ENCODE peak calls at places on chromosome 5, in six cellular contexts. K is H4; C is RWPE2; W is CD8-positive, alpha-beta T cell; X is stimulated activated CD4-positive, alpha-beta T cell treated with anti-CD3 and anti-CD28 coated beads, Interleukin-1b, Interleukin-23, amount 100 ng/mL, for 1 hour; L is AG08396. Q is an unnamed sample.

GRCh38 chr5:150590979-150591411 is 49.5 kb upstream of the SYNPO start:
- DNase-seq in K (no peak), C (peak; percentile 61), W (no peak), X (no peak), L (no peak), Q (no peak)

GRCh38 chr5:154947778-154948177 is 6.9 kb downstream of the MRPL22 start:
- DNase-seq in K (no peak), C (no peak), W (no peak), X (no peak), L (no peak), Q (no peak)

GRCh38 chr5:142356318-142356715 is 31.5 kb upstream of the SPRY4 start:
- DNase-seq in K (no peak), C (no peak), W (no peak), X (no peak), L (no peak), Q (no peak)

GRCh38 chr5:103487253-103487652 is 75.3 kb downstream of the NUDT12 start:
- DNase-seq in K (peak; percentile 72), C (no peak), W (no peak), X (no peak), L (no peak), Q (no peak)

GRCh38 chr5:88743231-88743879 is 139.6 kb downstream of the MEF2C start:
- DNase-seq in K (peak; percentile 29), C (no peak), W (no peak), X (no peak), L (no peak), Q (no peak)

GRCh38 chr5:6391151-6391550 is 12.8 kb upstream of the MED10 start:
- DNase-seq in K (no peak), C (no peak), W (no peak), X (no peak), L (no peak), Q (no peak)

GRCh38 chr5:134127376-134127861 is 12.9 kb downstream of the TCF7 start:
- DNase-seq in K (no peak), C (no peak), W (no peak), X (no peak), L (no peak), Q (no peak)

GRCh38 chr5:115415143-115415491 is 118.7 kb upstream of the CCDC112 start:
- DNase-seq in K (peak; percentile 83), C (no peak), W (no peak), X (no peak), L (peak; percentile 36), Q (no peak)

GRCh38 chr5:150782850-150783249 is 4.3 kb downstream of the SMIM3 start:
- DNase-seq in K (no peak), C (no peak), W (no peak), X (no peak), L (no peak), Q (no peak)

GRCh38 chr5:23269981-23270380 is 237.4 kb upstream of the PRDM9 start:
- DNase-seq in K (peak; percentile 49), C (no peak), W (no peak), X (no peak), L (no peak), Q (no peak)

GRCh38 chr5:175652741-175653663 is 4.9 kb upstream of the HRH2 start:
- DNase-seq in K (peak; percentile 74), C (no peak), W (peak; percentile 66), X (peak; percentile 30), L (no peak), Q (no peak)

GRCh38 chr5:103886826-103887225 is 324.2 kb upstream of the NUDT12 start:
- DNase-seq in K (no peak), C (no peak), W (no peak), X (no peak), L (no peak), Q (no peak)

GRCh38 chr5:24621809-24622208 is 23.0 kb downstream of the CDH10 start:
- DNase-seq in K (peak; percentile 48), C (no peak), W (no peak), X (no peak), L (no peak), Q (no peak)

GRCh38 chr5:162209005-162209605 is 141.5 kb downstream of the GABRG2 start:
- DNase-seq in K (peak; percentile 59), C (no peak), W (no peak), X (no peak), L (no peak), Q (no peak)